ENCODE peak calls at places on chromosomes 1 and 21, in four cellular contexts. E, P, L and K are unnamed samples.

GRCh38 chr1:170001266-170001665 is 73.2 kb downstream of the KIFAP3 start:
- DNase-seq in E (no peak), P (no peak), L (peak), K (no peak)

GRCh38 chr21:46128106-46128982 is 27.0 kb downstream of the FTCD start:
- DNase-seq in E (no peak), P (peak), L (peak), K (no peak)

GRCh38 chr1:7222616-7223015 is 437.4 kb downstream of the CAMTA1 start:
- DNase-seq in E (no peak), P (peak), L (no peak), K (no peak)

GRCh38 chr1:198443374-198444233 is 96.9 kb downstream of the ATP6V1G3 start:
- DNase-seq in E (no peak), P (no peak), L (peak), K (no peak)

GRCh38 chr1:9825101-9826074 is 1.6 kb upstream of the CLSTN1 start:
- DNase-seq in E (peak), P (no peak), L (peak), K (peak)

GRCh38 chr21:37829447-37829846 is 86.8 kb downstream of the KCNJ6 start:
- DNase-seq in E (peak), P (peak), L (peak), K (no peak)

GRCh38 chr1:84758968-84759491 is 68.8 kb upstream of the SSX2IP start:
- DNase-seq in E (no peak), P (no peak), L (peak), K (no peak)

GRCh38 chr1:11061652-11062365 is 2.0 kb upstream of the SRM start:
- DNase-seq in E (peak), P (no peak), L (peak), K (no peak)

GRCh38 chr21:40555129-40555528 is 291.8 kb downstream of the DSCAM start:
- DNase-seq in E (no peak), P (no peak), L (no peak), K (no peak)

GRCh38 chr1:160779662-160780397 is 16.1 kb upstream of the LY9 start:
- DNase-seq in E (peak), P (no peak), L (no peak), K (no peak)

GRCh38 chr1:98044071-98044697 is 123.3 kb upstream of the DPYD start:
- DNase-seq in E (no peak), P (no peak), L (peak), K (no peak)

GRCh38 chr1:231215676-231216385 is 25.2 kb upstream of the GNPAT start:
- DNase-seq in E (no peak), P (no peak), L (no peak), K (no peak)

GRCh38 chr1:82400521-82400920 is 599.8 kb downstream of the ADGRL2 start:
- DNase-seq in E (no peak), P (no peak), L (no peak), K (no peak)

GRCh38 chr1:226400519-226401406 is 7.1 kb downstream of the PARP1 start:
- DNase-seq in E (no peak), P (no peak), L (no peak), K (no peak)

GRCh38 chr1:226403522-226404034 is 4.3 kb downstream of the PARP1 start:
- DNase-seq in E (peak), P (no peak), L (peak), K (no peak)

GRCh38 chr1:226404063-226404903 is 3.6 kb downstream of the PARP1 start:
- DNase-seq in E (no peak), P (no peak), L (peak), K (no peak)

GRCh38 chr1:226402615-226403521 is 5.0 kb downstream of the PARP1 start:
- DNase-seq in E (no peak), P (no peak), L (no peak), K (no peak)

DNA sequence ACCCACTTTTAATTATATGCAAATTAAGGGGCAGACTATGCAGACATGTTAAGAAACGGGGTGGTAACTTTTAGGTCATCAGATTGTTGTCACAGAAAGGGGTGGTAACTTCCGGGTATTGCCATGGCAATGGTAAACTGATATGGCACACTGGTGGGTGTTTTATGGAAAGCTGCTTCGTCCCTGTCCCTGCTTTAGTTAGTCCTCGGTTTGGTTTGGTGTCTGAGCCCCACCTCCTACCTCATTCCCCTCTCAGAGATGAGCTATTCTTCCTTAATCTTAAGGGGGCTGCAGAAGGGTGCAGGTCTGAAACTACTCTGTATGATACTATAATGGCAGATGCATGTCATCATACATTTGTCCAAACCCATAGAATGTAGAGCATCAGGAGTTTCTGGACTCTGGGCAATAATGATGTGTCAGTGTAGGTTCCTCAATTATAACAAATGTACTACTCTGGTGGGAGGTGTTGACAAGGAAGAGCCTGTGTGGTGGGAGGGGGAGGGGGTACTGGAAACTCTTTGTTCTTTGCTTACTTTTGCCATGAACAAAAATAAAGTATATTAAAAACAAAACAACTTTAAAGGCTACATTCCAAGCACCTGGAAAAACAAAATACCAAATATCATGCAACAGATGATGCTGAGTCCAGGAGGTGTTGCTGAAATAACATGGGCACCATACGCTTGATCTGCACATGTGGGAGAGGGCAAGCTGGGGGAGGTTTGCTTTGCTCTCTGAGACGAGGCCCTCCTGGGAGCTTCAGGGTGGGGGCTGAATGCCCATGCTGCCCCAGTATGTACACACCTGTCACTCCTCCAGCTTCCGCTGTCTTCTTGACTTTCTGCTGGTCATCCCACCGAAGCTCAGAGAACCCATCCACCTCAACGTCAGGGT is 6.2 kb downstream of the PARP1 start:
- DNase-seq in E (no peak), P (no peak), L (no peak), K (no peak)
- H3K4me3 ChIP-seq in E (no peak), P (no peak), L (no peak), K (no peak)

GRCh38 chr21:44399151-44399954 is 45.9 kb downstream of the TRPM2 start:
- DNase-seq in E (no peak), P (peak), L (no peak), K (no peak)
- H3K4me3 ChIP-seq in E (no peak), P (no peak), L (no peak), K (no peak)

GRCh38 chr1:145956361-145956760 is 1.5 kb downstream of the LIX1L start:
- DNase-seq in E (no peak), P (no peak), L (no peak), K (no peak)
- H3K4me3 ChIP-seq in E (peak), P (peak), L (peak), K (peak)

GRCh38 chr1:94862718-94863117 is 42.6 kb downstream of the SLC44A3 start:
- DNase-seq in E (no peak), P (no peak), L (no peak), K (no peak)

GRCh38 chr1:94864821-94865220 is 44.7 kb downstream of the SLC44A3 start:
- DNase-seq in E (no peak), P (no peak), L (no peak), K (no peak)

GRCh38 chr1:94865369-94865768 is 45.2 kb downstream of the SLC44A3 start:
- DNase-seq in E (no peak), P (no peak), L (peak), K (no peak)

GRCh38 chr1:94863297-94863911 is 43.2 kb downstream of the SLC44A3 start:
- DNase-seq in E (no peak), P (no peak), L (peak), K (no peak)

GRCh38 chr1:94863919-94864318 is 43.8 kb downstream of the SLC44A3 start:
- DNase-seq in E (no peak), P (no peak), L (peak), K (no peak)
- H3K4me3 ChIP-seq in E (no peak), P (no peak), L (peak), K (no peak)

DNA sequence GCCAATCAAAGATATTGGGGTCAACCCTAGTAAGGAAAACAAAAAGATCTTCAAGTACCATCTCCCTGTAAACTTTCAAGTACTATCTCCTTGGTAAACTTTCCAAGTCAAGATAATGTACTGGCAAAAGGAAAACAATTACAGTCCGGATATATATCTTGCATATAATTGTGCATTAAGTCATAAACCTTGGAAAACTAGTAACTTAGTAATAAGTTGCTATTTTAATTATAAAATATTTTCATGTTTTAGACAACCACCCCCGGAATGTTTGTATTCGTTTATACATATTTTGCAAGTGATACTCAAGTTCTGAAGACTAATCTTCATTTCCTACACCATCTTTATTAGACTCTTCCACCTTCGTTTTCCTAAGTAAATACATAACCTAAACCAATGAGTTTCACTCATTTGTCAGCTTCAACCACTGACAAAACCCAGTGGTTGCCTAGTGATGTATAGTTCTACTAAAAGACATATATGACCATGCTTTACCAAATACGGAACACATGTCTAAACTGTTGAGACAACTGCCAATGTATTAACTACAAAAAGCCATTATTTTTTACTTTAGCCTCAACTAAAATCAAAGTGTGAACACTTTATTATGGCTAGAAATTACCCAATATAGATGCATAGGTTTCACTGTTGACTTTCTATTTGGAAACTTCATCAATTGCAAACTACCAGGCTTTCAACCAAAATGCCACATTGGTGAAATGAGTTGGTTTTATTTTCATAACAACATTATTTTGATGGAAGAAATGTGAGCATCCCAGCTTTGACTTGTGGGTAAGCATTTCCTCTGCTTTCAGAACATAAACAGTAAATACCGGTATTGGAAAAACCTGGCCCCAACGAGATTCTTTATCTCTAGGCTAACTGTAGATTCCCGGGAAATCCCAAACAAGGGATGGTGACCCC is 1.6 kb downstream of the AKT3 start:
- DNase-seq in E (peak), P (no peak), L (no peak), K (no peak)
- H3K4me3 ChIP-seq in E (peak), P (peak), L (peak), K (peak)

GRCh38 chr1:36321119-36321951 is 2.1 kb downstream of the EVA1B start:
- DNase-seq in E (peak), P (peak), L (peak), K (no peak)
- H3K4me3 ChIP-seq in E (peak), P (peak), L (peak), K (peak)